ENCODE peak calls at places on chromosomes 11 and 22, in five cellular contexts. T, V, O, H and B are unnamed samples. For H3K9me3, the result is how much of the 10 kb centered on the place peaks cover.

GRCh38 chr11:75667831-75668507 is 869 bp downstream of the MAP6 start:
- DNase-seq in O (no peak), T (peak), V (peak), H (peak), B (peak)

GRCh38 chr11:33475999-33476398 is 218.8 kb downstream of the HIPK3 start:
- DNase-seq in O (no peak), V (peak), H (no peak), T (peak), B (no peak)

GRCh38 chr11:33912405-33913361 is 20.8 kb upstream of the LMO2 start:
- DNase-seq in T (no peak), H (no peak), V (no peak), O (no peak), B (no peak)

GRCh38 chr11:6251990-6252473 is 7.6 kb upstream of the CCKBR start:
- DNase-seq in T (no peak), O (no peak), H (no peak), V (peak), B (no peak)

GRCh38 chr11:66974724-66975402 is at the start of gene C11orf86:
- DNase-seq in V (no peak), O (no peak), T (no peak), H (peak), B (no peak)

GRCh38 chr11:117501499-117501898 is 173.8 kb downstream of the CEP164 start:
- DNase-seq in O (no peak), T (no peak), V (no peak), H (no peak), B (no peak)

GRCh38 chr22:27557554-27558060 is 243.9 kb downstream of the MN1 start:
- DNase-seq in T (no peak), O (no peak), V (no peak), H (no peak), B (no peak)

GRCh38 chr22:25078591-25078990 is 121.1 kb upstream of the CRYBB3 start:
- DNase-seq in V (no peak), O (no peak), H (no peak), T (no peak), B (no peak)

GRCh38 chr11:73269353-73270088 is 2.6 kb upstream of the P2RY6 start:
- DNase-seq in H (peak), T (no peak), V (no peak), O (no peak), B (peak)

GRCh38 chr11:64123102-64123434 is 42.8 kb downstream of the MACROD1 start:
- DNase-seq in T (no peak), V (peak), O (no peak), H (no peak), B (peak)

GRCh38 chr11:2987881-2988280 is 4.2 kb downstream of the NAP1L4 start:
- DNase-seq in T (no peak), H (no peak), O (no peak), V (no peak), B (no peak)

GRCh38 chr11:126394036-126394435 is 38.5 kb downstream of the ST3GAL4 start:
- DNase-seq in H (no peak), T (no peak), V (no peak), O (no peak), B (no peak)

GRCh38 chr11:63595296-63595695 is 18.9 kb downstream of the PLAAT3 start:
- DNase-seq in V (peak), O (no peak), H (no peak), T (no peak), B (no peak)

GRCh38 chr22:39518996-39519680 is 1.2 kb upstream of the ATF4 start:
- DNase-seq in H (no peak), T (no peak), O (no peak), V (no peak), B (no peak)

GRCh38 chr11:44964526-44965209 is 14.0 kb upstream of the TP53I11 start:
- DNase-seq in H (no peak), T (no peak), O (no peak), V (no peak), B (no peak)

GRCh38 chr11:65918211-65919150 is at the start of gene C11orf68:
- DNase-seq in O (no peak), V (no peak), H (no peak), T (no peak), B (no peak)

GRCh38 chr11:121649798-121650197 is 197.0 kb upstream of the SORL1-AS1 start:
- DNase-seq in O (no peak), V (no peak), H (no peak), T (no peak), B (no peak)

GRCh38 chr22:45319319-45319675 is 9.6 kb downstream of the FAM118A start:
- DNase-seq in V (no peak), T (no peak), H (no peak), O (no peak), B (no peak)

GRCh38 chr11:34783816-34784317 is 132.3 kb downstream of the APIP start:
- DNase-seq in T (no peak), V (no peak), H (no peak), O (no peak), B (peak)

GRCh38 chr22:23110190-23110921 is 31.4 kb downstream of the RSPH14 start:
- DNase-seq in T (no peak), O (no peak), V (no peak), H (no peak), B (no peak)

GRCh38 chr11:134656861-134657540 is 245.0 kb upstream of the B3GAT1 start:
- DNase-seq in O (no peak), T (no peak), H (no peak), V (no peak), B (no peak)

GRCh38 chr11:65586676-65587075 is 8.9 kb downstream of the KCNK7 start:
- DNase-seq in O (no peak), T (no peak), V (no peak), H (no peak), B (no peak)

GRCh38 chr11:94553938-94554337 is 10.2 kb downstream of the FUT4 start:
- DNase-seq in T (no peak), H (no peak), V (no peak), O (no peak), B (no peak)

GRCh38 chr11:57778318-57779037 is 16.9 kb downstream of the CTNND1 start:
- DNase-seq in O (peak), V (peak), H (peak), T (peak), B (peak)

GRCh38 chr11:67303989-67304411 is 670 bp downstream of the SSH3 start:
- DNase-seq in O (no peak), H (peak), T (no peak), V (peak), B (peak)

DNA sequence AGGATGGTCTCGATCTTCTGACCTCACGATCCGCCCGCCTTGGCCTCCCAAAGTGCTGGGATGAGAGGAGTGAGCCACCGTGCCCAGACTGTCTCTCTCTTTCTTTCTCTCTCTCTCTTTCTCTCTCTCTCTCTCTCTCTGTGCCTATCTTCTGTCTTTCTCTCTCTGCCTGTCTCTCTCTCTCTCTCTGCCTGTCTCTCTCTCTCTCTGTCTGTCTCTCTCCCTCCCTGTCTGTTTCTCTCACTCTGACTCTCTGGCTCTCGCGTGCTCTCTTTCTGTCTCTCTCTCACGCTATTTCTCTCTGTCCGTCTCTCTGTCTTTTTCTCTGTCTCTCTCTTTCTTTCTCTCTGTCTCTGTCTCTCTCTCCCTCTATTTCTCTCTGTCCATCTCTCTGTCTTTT is 3911.2 kb upstream of the OR11H1 start:
- DNase-seq in H (no peak), O (no peak), T (no peak), V (no peak), B (no peak)
- H3K9me3 ChIP-seq in H (under half), O (half or more), T (under half), V (under half), B (under half)

GRCh38 chr22:48098936-48099245 is 1336.4 kb downstream of the TBC1D22A start:
- DNase-seq in T (no peak), H (no peak), V (no peak), O (no peak), B (peak)
- TF ChIP-seq POLR2A in T (no peak), H (no peak), V (no peak), O (no peak), B (no peak)

GRCh38 chr11:79694368-79694767 is 253.5 kb upstream of the TENM4 start:
- DNase-seq in H (no peak), T (no peak), V (no peak), O (no peak), B (no peak)

GRCh38 chr11:79686703-79687419 is 246.0 kb upstream of the TENM4 start:
- DNase-seq in T (no peak), H (no peak), O (no peak), V (no peak), B (no peak)

GRCh38 chr11:79691445-79691844 is 250.6 kb upstream of the TENM4 start:
- DNase-seq in O (no peak), V (no peak), H (no peak), T (no peak), B (no peak)
- H3K9me3 ChIP-seq in O (under half), V (under half), H (under half), T (under half), B (under half)

DNA sequence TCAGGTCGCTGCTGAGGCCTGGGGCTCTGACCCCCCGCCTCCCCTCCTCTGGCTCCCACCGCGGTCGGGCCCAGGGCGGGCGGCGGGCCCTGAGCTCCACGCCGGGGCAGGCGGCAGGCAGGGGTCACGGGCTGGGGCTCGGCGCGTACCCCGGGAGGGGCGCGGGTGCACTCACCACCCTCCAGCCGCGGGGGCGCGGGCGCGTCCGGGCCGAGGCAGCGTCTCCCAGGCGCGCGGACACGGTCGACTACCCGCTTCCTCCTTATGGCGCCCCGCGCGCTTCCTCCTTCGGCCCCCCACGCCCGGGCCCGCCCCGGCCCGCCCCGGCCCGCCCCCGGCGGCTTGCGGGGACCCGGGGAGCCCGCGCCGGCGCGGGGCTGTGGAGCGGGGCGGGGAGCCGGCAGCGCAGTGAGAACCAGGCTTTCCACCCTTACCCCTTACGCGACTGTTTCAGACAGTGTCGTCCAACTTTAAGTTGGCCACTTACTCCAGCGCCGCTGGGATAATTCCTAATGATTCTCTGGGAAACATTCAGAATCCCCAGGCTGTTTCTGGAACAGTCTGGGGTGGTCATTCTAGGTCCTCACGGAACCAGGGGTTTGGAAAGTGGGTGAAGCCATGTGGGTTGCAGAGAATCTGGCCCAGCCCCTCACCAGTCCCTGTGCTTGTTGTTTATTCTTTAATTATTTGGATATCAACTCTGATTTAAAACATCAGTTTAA is at the start of gene BID:
- DNase-seq in T (no peak), H (peak), V (no peak), O (no peak), B (peak)
- TF ChIP-seq POLR2A in T (no peak), H (no peak), V (no peak), O (no peak), B (peak)

DNA sequence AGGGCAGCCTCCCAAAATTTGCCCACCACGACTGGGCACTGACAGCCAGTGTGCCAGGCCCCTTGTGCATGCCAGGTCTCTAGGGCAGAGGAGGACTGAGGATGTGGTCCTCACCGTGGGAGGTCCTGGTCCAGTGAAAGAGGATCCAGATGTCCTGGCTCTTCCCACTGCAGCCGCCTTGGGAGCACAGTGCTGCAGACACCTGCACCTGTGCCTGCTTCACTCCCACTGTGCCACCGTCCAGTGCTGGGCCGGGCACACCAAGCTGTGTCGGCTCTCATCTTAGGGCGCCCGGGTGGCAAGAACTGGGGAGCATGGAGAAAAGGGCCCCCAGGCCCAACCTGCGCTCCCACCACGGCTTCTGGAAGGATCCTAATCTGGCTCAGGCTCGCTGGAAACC is 1147.1 kb downstream of the BRD1 start:
- DNase-seq in O (no peak), H (no peak), V (no peak), T (no peak), B (no peak)
- H3K9me3 ChIP-seq in O (under half), H (under half), V (under half), T (under half), B (under half)

DNA sequence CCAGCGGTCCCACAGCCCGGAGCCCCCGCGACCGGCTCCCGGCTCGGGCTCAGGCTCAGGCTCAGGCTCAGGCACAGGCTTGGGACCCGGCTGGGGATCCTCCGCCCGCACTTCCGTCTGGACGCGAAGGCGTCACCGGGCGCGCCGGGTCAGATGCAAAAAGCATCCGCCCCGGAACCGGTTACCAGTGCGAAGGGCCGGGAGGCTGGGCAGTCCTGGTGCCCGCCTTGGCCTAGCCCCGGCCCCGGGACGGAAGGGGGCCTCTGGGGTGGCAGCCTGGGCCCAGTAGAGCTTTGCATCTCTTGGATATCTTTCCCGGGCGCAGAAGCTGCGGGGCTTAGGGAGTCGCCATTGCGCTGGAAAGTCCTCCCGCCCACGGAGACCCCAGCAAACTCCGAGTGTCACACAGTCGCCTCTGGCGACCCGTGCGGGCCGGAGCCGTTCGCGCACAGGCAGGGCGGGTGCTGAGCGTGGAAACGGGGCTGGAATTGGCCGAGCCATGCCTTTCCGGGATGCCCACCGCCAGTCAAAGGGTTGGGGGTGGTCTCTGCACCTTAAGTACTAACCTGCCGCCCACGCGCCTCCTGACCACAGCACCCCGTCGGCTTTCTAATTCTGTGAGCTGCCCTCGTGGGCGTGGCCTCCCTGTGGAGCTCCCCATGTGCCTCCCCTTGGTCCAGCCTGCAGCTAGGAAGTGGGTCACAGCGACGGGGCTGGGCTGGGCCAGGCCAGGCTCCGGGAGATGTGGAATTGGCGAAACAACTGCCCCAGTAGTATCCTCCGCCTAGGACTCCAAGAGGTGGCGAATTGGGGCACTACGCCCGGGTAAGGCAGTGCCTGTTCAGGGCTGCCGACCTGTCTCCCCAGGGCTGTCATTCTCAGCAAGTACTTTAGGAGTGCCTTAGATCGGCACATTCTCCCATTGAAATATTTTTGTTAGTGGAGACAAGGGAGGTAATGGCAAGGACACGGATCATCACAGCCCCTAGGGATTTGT is at the start of gene TMEM9B:
- DNase-seq in V (peak), O (peak), T (peak), H (peak), B (peak)
- TF ChIP-seq POLR2A in V (peak), O (peak), T (peak), H (peak), B (peak)